ENCODE peak calls at places on chromosomes 3 and 15, in five cellular contexts. One of them, this sample, is unnamed.

GRCh38 chr15:73153447-73153846 is 101.2 kb downstream of the NEO1 start:
- DNase-seq in NCI-H345: no peak
- DNase-seq in right lobe of liver: no peak
- DNase-seq in ureter: no peak
- DNase-seq in NCI-H774: no peak
- DNase-seq in this sample: no peak

GRCh38 chr3:33041909-33042308 is 55.0 kb downstream of the GLB1 start:
- DNase-seq in NCI-H345: no peak
- DNase-seq in right lobe of liver: no peak
- DNase-seq in ureter: no peak
- DNase-seq in NCI-H774: no peak
- DNase-seq in this sample: no peak

GRCh38 chr3:194998417-194998816 is 272.5 kb downstream of the XXYLT1 start:
- DNase-seq in NCI-H345: no peak
- DNase-seq in right lobe of liver: no peak
- DNase-seq in ureter: peak; percentile 13
- DNase-seq in NCI-H774: no peak
- DNase-seq in this sample: no peak

GRCh38 chr15:80531388-80532184 is 127.4 kb downstream of the ARNT2 start:
- DNase-seq in NCI-H345: no peak
- DNase-seq in right lobe of liver: no peak
- DNase-seq in ureter: no peak
- DNase-seq in NCI-H774: no peak
- DNase-seq in this sample: no peak

GRCh38 chr3:122691195-122691594 is 10.6 kb downstream of the PARP14 start:
- DNase-seq in NCI-H345: no peak
- DNase-seq in right lobe of liver: no peak
- DNase-seq in ureter: no peak
- DNase-seq in NCI-H774: no peak
- DNase-seq in this sample: no peak

GRCh38 chr15:57866149-57866736 is 159.7 kb downstream of the POLR2M start:
- DNase-seq in NCI-H345: peak; percentile 54
- DNase-seq in right lobe of liver: peak; percentile 68
- DNase-seq in ureter: no peak
- DNase-seq in NCI-H774: peak; percentile 13
- DNase-seq in this sample: no peak

GRCh38 chr3:149280950-149281349 is 52.5 kb downstream of the TM4SF18 start:
- DNase-seq in NCI-H345: no peak
- DNase-seq in right lobe of liver: no peak
- DNase-seq in ureter: no peak
- DNase-seq in NCI-H774: no peak
- DNase-seq in this sample: no peak

GRCh38 chr3:184337315-184337714 is at the start of gene FAM131A:
- DNase-seq in NCI-H345: peak; percentile 25
- DNase-seq in right lobe of liver: no peak
- DNase-seq in ureter: no peak
- DNase-seq in NCI-H774: no peak
- DNase-seq in this sample: no peak

GRCh38 chr3:183224581-183224980 is 28.5 kb upstream of the B3GNT5 start:
- DNase-seq in NCI-H345: no peak
- DNase-seq in right lobe of liver: no peak
- DNase-seq in ureter: no peak
- DNase-seq in NCI-H774: no peak
- DNase-seq in this sample: peak; percentile 94

GRCh38 chr3:194147679-194148078 is 11.7 kb downstream of the HES1 start:
- DNase-seq in NCI-H345: no peak
- DNase-seq in right lobe of liver: no peak
- DNase-seq in ureter: no peak
- DNase-seq in NCI-H774: no peak
- DNase-seq in this sample: no peak

GRCh38 chr3:143307613-143308183 is 188.1 kb downstream of the CHST2 start:
- DNase-seq in NCI-H345: no peak
- DNase-seq in right lobe of liver: no peak
- DNase-seq in ureter: no peak
- DNase-seq in NCI-H774: no peak
- DNase-seq in this sample: peak; percentile 35

GRCh38 chr3:148642616-148643015 is 55.1 kb upstream of the AGTR1 start:
- DNase-seq in NCI-H345: no peak
- DNase-seq in right lobe of liver: no peak
- DNase-seq in ureter: no peak
- DNase-seq in NCI-H774: no peak
- DNase-seq in this sample: no peak

GRCh38 chr3:90026406-90026805 is 919.0 kb downstream of the EPHA3 start:
- DNase-seq in NCI-H345: no peak
- DNase-seq in right lobe of liver: no peak
- DNase-seq in ureter: no peak
- DNase-seq in NCI-H774: no peak
- DNase-seq in this sample: no peak

GRCh38 chr15:52115598-52116427 is 3.2 kb upstream of the BCL2L10 start:
- DNase-seq in NCI-H345: no peak
- DNase-seq in right lobe of liver: no peak
- DNase-seq in ureter: no peak
- DNase-seq in NCI-H774: no peak
- DNase-seq in this sample: no peak

GRCh38 chr3:43774799-43775198 is 84.1 kb downstream of the ABHD5 start:
- DNase-seq in NCI-H345: no peak
- DNase-seq in right lobe of liver: no peak
- DNase-seq in ureter: no peak
- DNase-seq in NCI-H774: no peak
- DNase-seq in this sample: no peak

GRCh38 chr3:16060945-16061344 is 113.5 kb upstream of the GALNT15 start:
- DNase-seq in NCI-H345: no peak
- DNase-seq in right lobe of liver: no peak
- DNase-seq in ureter: no peak
- DNase-seq in NCI-H774: no peak
- DNase-seq in this sample: no peak

GRCh38 chr3:149553781-149554451 is 79.4 kb downstream of the TM4SF4 start:
- DNase-seq in NCI-H345: no peak
- DNase-seq in right lobe of liver: no peak
- DNase-seq in ureter: no peak
- DNase-seq in NCI-H774: no peak
- DNase-seq in this sample: no peak

GRCh38 chr15:60774829-60775228 is 295.9 kb upstream of the ICE2 start:
- DNase-seq in NCI-H345: no peak
- DNase-seq in right lobe of liver: no peak
- DNase-seq in ureter: no peak
- DNase-seq in NCI-H774: no peak
- DNase-seq in this sample: no peak

GRCh38 chr3:188241883-188242282 is 87.9 kb downstream of the LPP start:
- DNase-seq in NCI-H345: no peak
- DNase-seq in right lobe of liver: no peak
- DNase-seq in ureter: no peak
- DNase-seq in NCI-H774: no peak
- DNase-seq in this sample: no peak

GRCh38 chr3:60536420-60536819 is 714.8 kb downstream of the FHIT start:
- DNase-seq in NCI-H345: peak; percentile 70
- DNase-seq in right lobe of liver: no peak
- DNase-seq in ureter: no peak
- DNase-seq in NCI-H774: peak; percentile 24
- DNase-seq in this sample: no peak

GRCh38 chr15:60070838-60071493 is 66.9 kb downstream of the FOXB1 start:
- DNase-seq in NCI-H345: no peak
- DNase-seq in right lobe of liver: no peak
- DNase-seq in ureter: no peak
- DNase-seq in NCI-H774: no peak
- DNase-seq in this sample: no peak

GRCh38 chr3:16064660-16065414 is 109.6 kb upstream of the GALNT15 start:
- DNase-seq in NCI-H345: peak; percentile 23
- DNase-seq in right lobe of liver: no peak
- DNase-seq in ureter: peak; percentile 65
- DNase-seq in NCI-H774: no peak
- DNase-seq in this sample: no peak

GRCh38 chr15:50487287-50487686 is 59.2 kb downstream of the USP50 start:
- DNase-seq in NCI-H345: no peak
- DNase-seq in right lobe of liver: no peak
- DNase-seq in ureter: no peak
- DNase-seq in NCI-H774: no peak
- DNase-seq in this sample: no peak

GRCh38 chr3:128322030-128323022 is 144.4 kb downstream of the DNAJB8 start:
- DNase-seq in NCI-H345: no peak
- DNase-seq in right lobe of liver: peak; percentile 68
- DNase-seq in ureter: peak; percentile 58
- DNase-seq in NCI-H774: no peak
- DNase-seq in this sample: peak; percentile 46

GRCh38 chr3:33372218-33373081 is 67.8 kb downstream of the UBP1 start:
- DNase-seq in NCI-H345: peak; percentile 21
- DNase-seq in right lobe of liver: no peak
- DNase-seq in ureter: no peak
- DNase-seq in NCI-H774: peak; percentile 2
- DNase-seq in this sample: peak; percentile 18

GRCh38 chr3:126927846-126928245 is 55.1 kb upstream of the PLXNA1 start:
- DNase-seq in NCI-H345: no peak
- DNase-seq in right lobe of liver: no peak
- DNase-seq in ureter: no peak
- DNase-seq in NCI-H774: no peak
- DNase-seq in this sample: no peak

This sample was measured in T-helper 2 cell.